ENCODE peak calls at places on chromosome 4, in nine cellular contexts. G is activated T-helper 1 cell treated with anti-CD3 and anti-CD28 coated beads, Interleukin-12 subunit alpha, Interleukin-12 subunit beta, Interleukin-2, Interleukin-4 antibody, amounts not matched to agents 30 ng/mL and 10 ng/mL and 1 ng/mL, durations not matched to agents 14 hours and 24 hours and 36 hours; W is cardiac muscle cell; E is T-cell; C is ascending aorta; R is iPS-NIHi11; N is NAMALWA; H is ELF-1; O is AG10803. T is an unnamed sample.

GRCh38 chr4:10457255-10457801 is at the start of gene ZNF518B:
- DNase-seq in G (peak), W (peak), H (peak), R (peak), C (no peak), N (no peak), E (peak), O (peak), T (no peak)

GRCh38 chr4:83961575-83961974 is 425.7 kb downstream of the GPAT3 start:
- DNase-seq in N (peak), H (no peak), O (peak), G (no peak), R (no peak), W (no peak), E (no peak), C (no peak), T (no peak)

GRCh38 chr4:158255727-158256324 is 45.5 kb downstream of the TMEM144 start:
- DNase-seq in N (peak), R (peak), C (no peak), G (no peak), H (no peak), O (peak), W (peak), E (no peak), T (no peak)

GRCh38 chr4:95170176-95170575 is 378.6 kb downstream of the UNC5C start:
- DNase-seq in E (no peak), W (no peak), C (no peak), N (no peak), G (no peak), O (no peak), H (no peak), R (no peak), T (no peak)

GRCh38 chr4:182536221-182536620 is 293.0 kb downstream of the TENM3 start:
- DNase-seq in H (peak), C (no peak), R (peak), G (no peak), O (no peak), W (peak), E (no peak), N (no peak), T (no peak)

GRCh38 chr4:2789351-2789750 is 3.5 kb upstream of the SH3BP2 start:
- DNase-seq in G (no peak), H (no peak), E (no peak), C (no peak), O (no peak), W (no peak), R (no peak), N (no peak), T (no peak)

GRCh38 chr4:93466440-93466839 is 362.1 kb upstream of the ATOH1 start:
- DNase-seq in W (peak), G (no peak), E (no peak), C (no peak), O (no peak), R (no peak), H (no peak), N (no peak), T (no peak)

GRCh38 chr4:168098257-168098717 is 6.0 kb downstream of the ANXA10 start:
- DNase-seq in W (no peak), C (no peak), R (no peak), O (no peak), G (no peak), N (no peak), H (no peak), E (no peak), T (no peak)

GRCh38 chr4:102778720-102779119 is 18.0 kb upstream of the MANBA start:
- DNase-seq in C (no peak), O (no peak), H (no peak), E (no peak), R (no peak), N (no peak), W (peak), G (no peak), T (no peak)

GRCh38 chr4:154626793-154627484 is 14.5 kb upstream of the FGG start:
- DNase-seq in N (peak), E (peak), R (peak), C (no peak), O (peak), H (peak), W (peak), G (peak), T (no peak)

GRCh38 chr4:55819634-55820033 is at the start of gene EXOC1L:
- DNase-seq in W (peak), E (no peak), R (peak), N (no peak), H (peak), C (no peak), O (no peak), G (no peak), T (no peak)

GRCh38 chr4:151031831-151032605 is 16.9 kb upstream of the LRBA start:
- DNase-seq in E (no peak), N (no peak), W (no peak), O (peak), H (no peak), R (no peak), G (no peak), C (no peak), T (no peak)

GRCh38 chr4:137531121-137531520 is 1.2 kb downstream of the PCDH18 start:
- DNase-seq in G (no peak), E (no peak), H (no peak), N (no peak), O (peak), R (no peak), C (no peak), W (peak), T (no peak)

GRCh38 chr4:8534129-8534528 is 46.1 kb upstream of the GPR78 start:
- DNase-seq in E (no peak), N (no peak), O (peak), R (peak), C (no peak), H (peak), G (no peak), W (peak), T (no peak)

GRCh38 chr4:128818442-128818841 is 8.9 kb downstream of the JADE1 start:
- DNase-seq in N (no peak), E (no peak), W (no peak), C (no peak), O (no peak), H (no peak), R (no peak), G (no peak), T (no peak)

GRCh38 chr4:76821661-76822060 is 76.3 kb downstream of the SOWAHB start:
- DNase-seq in E (no peak), G (no peak), R (no peak), C (no peak), H (no peak), N (no peak), W (no peak), O (peak), T (no peak)

GRCh38 chr4:71545168-71545567 is 206.3 kb downstream of the SLC4A4 start:
- DNase-seq in E (no peak), O (peak), H (no peak), C (no peak), N (no peak), R (no peak), W (no peak), G (no peak), T (no peak)

GRCh38 chr4:47031713-47032404 is 492 bp downstream of the GABRB1 start:
- DNase-seq in R (no peak), C (no peak), O (no peak), N (no peak), H (peak), G (no peak), E (no peak), W (peak), T (no peak)

GRCh38 chr4:3516836-3517730 is 15.1 kb downstream of the LRPAP1 start:
- DNase-seq in N (no peak), G (no peak), E (no peak), R (no peak), W (no peak), H (no peak), C (no peak), O (no peak), T (no peak)

GRCh38 chr4:18869166-18869565 is 847.6 kb upstream of the LCORL start:
- DNase-seq in R (no peak), W (no peak), G (no peak), H (no peak), N (no peak), E (no peak), O (no peak), C (no peak), T (no peak)

GRCh38 chr4:119110121-119110520 is 25.5 kb upstream of the MYOZ2 start:
- DNase-seq in E (no peak), C (no peak), N (no peak), O (peak), H (no peak), R (no peak), G (no peak), W (no peak), T (no peak)

GRCh38 chr4:26001413-26001812 is 87.4 kb downstream of the SMIM20 start:
- DNase-seq in E (no peak), H (no peak), G (no peak), R (no peak), C (no peak), N (no peak), O (no peak), W (no peak), T (no peak)

GRCh38 chr4:53809816-53810215 is 218.5 kb upstream of the LNX1 start:
- DNase-seq in R (no peak), W (no peak), N (no peak), E (no peak), H (no peak), G (no peak), C (no peak), O (no peak), T (no peak)

GRCh38 chr4:139593091-139593564 is 37.1 kb upstream of the SETD7 start:
- DNase-seq in C (no peak), E (no peak), W (peak), O (peak), N (no peak), R (peak), H (peak), G (no peak), T (no peak)

GRCh38 chr4:103098746-103099421 is 750 bp downstream of the BDH2 start:
- DNase-seq in R (no peak), O (peak), N (peak), E (no peak), W (peak), G (no peak), C (no peak), H (no peak), T (no peak)